ENCODE peak calls at places on chromosomes 12 and 14, in seven cellular contexts. One of them, this sample, is unnamed.

GRCh38 chr12:91001306-91001705 is 3.5 kb downstream of the EPYC start:
- DNase-seq in hypothalamus: no peak
- DNase-seq in NCI-H1694: no peak
- DNase-seq in H1: no peak
- DNase-seq in MV-4-11: no peak
- DNase-seq in psoas muscle: no peak
- DNase-seq in SW 1271: no peak
- DNase-seq in this sample: no peak

GRCh38 chr12:3543826-3544225 is 52.8 kb downstream of the PRMT8 start:
- DNase-seq in MV-4-11: no peak
- DNase-seq in SW 1271: no peak
- DNase-seq in psoas muscle: no peak
- DNase-seq in NCI-H1694: no peak
- DNase-seq in hypothalamus: no peak
- DNase-seq in H1: no peak
- DNase-seq in this sample: no peak

GRCh38 chr12:51871126-51871525 is 16.8 kb upstream of the ANKRD33 start:
- DNase-seq in psoas muscle: peak; percentile 60
- DNase-seq in NCI-H1694: no peak
- DNase-seq in hypothalamus: no peak
- DNase-seq in MV-4-11: peak; percentile 74
- DNase-seq in SW 1271: no peak
- DNase-seq in H1: no peak
- DNase-seq in this sample: no peak

GRCh38 chr12:127770123-127770522 is 496.8 kb upstream of the TMEM132C start:
- DNase-seq in hypothalamus: no peak
- DNase-seq in MV-4-11: peak; percentile 79
- DNase-seq in H1: no peak
- DNase-seq in SW 1271: no peak
- DNase-seq in NCI-H1694: no peak
- DNase-seq in psoas muscle: no peak
- DNase-seq in this sample: peak; percentile 59

GRCh38 chr12:82314406-82314892 is 43.7 kb downstream of the CCDC59 start:
- DNase-seq in hypothalamus: no peak
- DNase-seq in MV-4-11: no peak
- DNase-seq in H1: peak; percentile 27
- DNase-seq in psoas muscle: peak; percentile 36
- DNase-seq in SW 1271: no peak
- DNase-seq in NCI-H1694: no peak
- DNase-seq in this sample: no peak

GRCh38 chr12:3364226-3364625 is 126.8 kb upstream of the PRMT8 start:
- DNase-seq in psoas muscle: no peak
- DNase-seq in hypothalamus: no peak
- DNase-seq in H1: no peak
- DNase-seq in MV-4-11: no peak
- DNase-seq in SW 1271: no peak
- DNase-seq in NCI-H1694: no peak
- DNase-seq in this sample: no peak

GRCh38 chr12:62866451-62867082 is 68.4 kb downstream of the PPM1H start:
- DNase-seq in SW 1271: no peak
- DNase-seq in H1: no peak
- DNase-seq in hypothalamus: no peak
- DNase-seq in psoas muscle: no peak
- DNase-seq in MV-4-11: no peak
- DNase-seq in NCI-H1694: no peak
- DNase-seq in this sample: no peak

GRCh38 chr14:56857206-56857605 is 46.9 kb upstream of the OTX2 start:
- DNase-seq in psoas muscle: no peak
- DNase-seq in MV-4-11: no peak
- DNase-seq in hypothalamus: no peak
- DNase-seq in SW 1271: no peak
- DNase-seq in H1: no peak
- DNase-seq in NCI-H1694: no peak
- DNase-seq in this sample: peak; percentile 87

GRCh38 chr14:78440351-78440750 is 270.2 kb downstream of the NRXN3 start:
- DNase-seq in NCI-H1694: no peak
- DNase-seq in MV-4-11: no peak
- DNase-seq in psoas muscle: no peak
- DNase-seq in SW 1271: no peak
- DNase-seq in H1: no peak
- DNase-seq in hypothalamus: no peak
- DNase-seq in this sample: no peak

GRCh38 chr14:71692496-71692895 is 239.7 kb upstream of the RGS6 start:
- DNase-seq in hypothalamus: peak; percentile 39
- DNase-seq in SW 1271: no peak
- DNase-seq in MV-4-11: no peak
- DNase-seq in psoas muscle: no peak
- DNase-seq in NCI-H1694: no peak
- DNase-seq in H1: no peak
- DNase-seq in this sample: no peak

GRCh38 chr12:55847603-55848329 is 5.0 kb upstream of the MMP19 start:
- DNase-seq in NCI-H1694: no peak
- DNase-seq in hypothalamus: no peak
- DNase-seq in SW 1271: peak; percentile 60
- DNase-seq in MV-4-11: peak; percentile 95
- DNase-seq in H1: no peak
- DNase-seq in psoas muscle: peak; percentile 94
- DNase-seq in this sample: no peak

GRCh38 chr14:75144944-75145343 is 18.1 kb upstream of the NEK9 start:
- DNase-seq in hypothalamus: no peak
- DNase-seq in SW 1271: no peak
- DNase-seq in psoas muscle: no peak
- DNase-seq in H1: no peak
- DNase-seq in NCI-H1694: no peak
- DNase-seq in MV-4-11: peak; percentile 79
- DNase-seq in this sample: no peak

GRCh38 chr14:33938131-33938949 is 12.5 kb downstream of the EGLN3 start:
- DNase-seq in H1: no peak
- DNase-seq in hypothalamus: peak; percentile 63
- DNase-seq in SW 1271: no peak
- DNase-seq in psoas muscle: peak; percentile 88
- DNase-seq in NCI-H1694: peak; percentile 73
- DNase-seq in MV-4-11: no peak
- DNase-seq in this sample: peak; percentile 58

GRCh38 chr14:76773188-76773885 is 12.1 kb downstream of the VASH1 start:
- DNase-seq in H1: no peak
- DNase-seq in psoas muscle: peak; percentile 76
- DNase-seq in MV-4-11: peak; percentile 93
- DNase-seq in NCI-H1694: no peak
- DNase-seq in hypothalamus: peak; percentile 31
- DNase-seq in SW 1271: no peak
- DNase-seq in this sample: no peak

GRCh38 chr12:128930591-128930990 is 77.3 kb downstream of the GLT1D1 start:
- DNase-seq in H1: no peak
- DNase-seq in MV-4-11: no peak
- DNase-seq in NCI-H1694: no peak
- DNase-seq in hypothalamus: no peak
- DNase-seq in psoas muscle: no peak
- DNase-seq in SW 1271: no peak
- DNase-seq in this sample: no peak

GRCh38 chr12:117662620-117663395 is 301.4 kb upstream of the NOS1 start:
- DNase-seq in SW 1271: no peak
- DNase-seq in H1: no peak
- DNase-seq in hypothalamus: no peak
- DNase-seq in MV-4-11: no peak
- DNase-seq in psoas muscle: no peak
- DNase-seq in NCI-H1694: no peak
- DNase-seq in this sample: no peak

GRCh38 chr12:22416831-22417230 is 82.3 kb upstream of the ST8SIA1 start:
- DNase-seq in NCI-H1694: no peak
- DNase-seq in H1: no peak
- DNase-seq in SW 1271: no peak
- DNase-seq in MV-4-11: no peak
- DNase-seq in hypothalamus: no peak
- DNase-seq in psoas muscle: no peak
- DNase-seq in this sample: no peak

GRCh38 chr12:53667080-53667479 is 8.8 kb downstream of the ATP5MC2 start:
- DNase-seq in hypothalamus: no peak
- DNase-seq in H1: no peak
- DNase-seq in psoas muscle: no peak
- DNase-seq in MV-4-11: no peak
- DNase-seq in SW 1271: no peak
- DNase-seq in NCI-H1694: no peak
- DNase-seq in this sample: no peak

GRCh38 chr14:63214417-63215196 is 10.4 kb downstream of the RHOJ start:
- DNase-seq in SW 1271: no peak
- DNase-seq in psoas muscle: no peak
- DNase-seq in MV-4-11: no peak
- DNase-seq in H1: no peak
- DNase-seq in hypothalamus: no peak
- DNase-seq in NCI-H1694: no peak
- DNase-seq in this sample: no peak

GRCh38 chr12:96776908-96777307 is 130.1 kb upstream of the NEDD1 start:
- DNase-seq in H1: no peak
- DNase-seq in hypothalamus: no peak
- DNase-seq in MV-4-11: no peak
- DNase-seq in psoas muscle: no peak
- DNase-seq in NCI-H1694: no peak
- DNase-seq in SW 1271: no peak
- DNase-seq in this sample: no peak

GRCh38 chr12:64452559-64453329 is 824 bp downstream of the TBK1 start:
- DNase-seq in psoas muscle: no peak
- DNase-seq in H1: no peak
- DNase-seq in NCI-H1694: no peak
- DNase-seq in SW 1271: peak; percentile 29
- DNase-seq in MV-4-11: peak; percentile 67
- DNase-seq in hypothalamus: no peak
- DNase-seq in this sample: peak; percentile 32

GRCh38 chr14:95910628-95911027 is 34.0 kb downstream of the TUNAR start:
- DNase-seq in MV-4-11: no peak
- DNase-seq in psoas muscle: no peak
- DNase-seq in hypothalamus: no peak
- DNase-seq in H1: no peak
- DNase-seq in NCI-H1694: no peak
- DNase-seq in SW 1271: no peak
- DNase-seq in this sample: no peak

GRCh38 chr14:106564058-106564643 is 1037.8 kb downstream of the TMEM121 start:
- DNase-seq in psoas muscle: no peak
- DNase-seq in MV-4-11: peak; percentile 32
- DNase-seq in NCI-H1694: no peak
- DNase-seq in H1: no peak
- DNase-seq in SW 1271: no peak
- DNase-seq in hypothalamus: no peak
- DNase-seq in this sample: peak; percentile 1

GRCh38 chr12:110937104-110937641 is 16.8 kb upstream of the MYL2 start:
- DNase-seq in hypothalamus: peak; percentile 20
- DNase-seq in NCI-H1694: peak; percentile 56
- DNase-seq in SW 1271: no peak
- DNase-seq in MV-4-11: peak; percentile 12
- DNase-seq in psoas muscle: peak; percentile 77
- DNase-seq in H1: peak; percentile 89
- DNase-seq in this sample: peak; percentile 91

GRCh38 chr12:54231236-54231635 is 42.5 kb upstream of the SMUG1 start:
- DNase-seq in SW 1271: no peak
- DNase-seq in MV-4-11: no peak
- DNase-seq in psoas muscle: no peak
- DNase-seq in NCI-H1694: no peak
- DNase-seq in hypothalamus: no peak
- DNase-seq in H1: no peak
- DNase-seq in this sample: peak; percentile 88

GRCh38 chr12:60120199-60120598 is 524.4 kb downstream of the SLC16A7 start:
- DNase-seq in NCI-H1694: no peak
- DNase-seq in H1: no peak
- DNase-seq in SW 1271: no peak
- DNase-seq in MV-4-11: no peak
- DNase-seq in psoas muscle: no peak
- DNase-seq in hypothalamus: no peak
- DNase-seq in this sample: no peak

GRCh38 chr14:59422069-59422881 is 42.9 kb downstream of the GPR135 start:
- DNase-seq in H1: no peak
- DNase-seq in MV-4-11: peak; percentile 43
- DNase-seq in psoas muscle: no peak
- DNase-seq in SW 1271: no peak
- DNase-seq in hypothalamus: no peak
- DNase-seq in NCI-H1694: peak; percentile 15
- DNase-seq in this sample: no peak

GRCh38 chr12:106673151-106673550 is 90.3 kb downstream of the RFX4 start:
- DNase-seq in psoas muscle: no peak
- DNase-seq in MV-4-11: no peak
- DNase-seq in H1: no peak
- DNase-seq in hypothalamus: no peak
- DNase-seq in SW 1271: no peak
- DNase-seq in NCI-H1694: peak; percentile 3
- DNase-seq in this sample: no peak

GRCh38 chr12:49505672-49506071 is 33.2 kb upstream of the KCNH3 start:
- DNase-seq in SW 1271: no peak
- DNase-seq in H1: no peak
- DNase-seq in NCI-H1694: no peak
- DNase-seq in MV-4-11: no peak
- DNase-seq in psoas muscle: no peak
- DNase-seq in hypothalamus: no peak
- DNase-seq in this sample: no peak

GRCh38 chr12:19248929-19249602 is 119.5 kb downstream of the PLEKHA5 start:
- DNase-seq in NCI-H1694: no peak
- DNase-seq in hypothalamus: no peak
- DNase-seq in psoas muscle: no peak
- DNase-seq in SW 1271: no peak
- DNase-seq in MV-4-11: no peak
- DNase-seq in H1: no peak
- DNase-seq in this sample: no peak

GRCh38 chr12:103382736-103383346 is 112.9 kb downstream of the C12orf42 start:
- DNase-seq in hypothalamus: no peak
- DNase-seq in psoas muscle: no peak
- DNase-seq in H1: no peak
- DNase-seq in NCI-H1694: no peak
- DNase-seq in MV-4-11: no peak
- DNase-seq in SW 1271: no peak
- DNase-seq in this sample: no peak

GRCh38 chr12:131222271-131223139 is 268.8 kb downstream of the ADGRD1 start:
- DNase-seq in MV-4-11: peak; percentile 78
- DNase-seq in NCI-H1694: no peak
- DNase-seq in SW 1271: no peak
- DNase-seq in hypothalamus: no peak
- DNase-seq in psoas muscle: no peak
- DNase-seq in H1: no peak
- DNase-seq in this sample: no peak

GRCh38 chr12:60684988-60685655 is 1089.3 kb downstream of the SLC16A7 start:
- DNase-seq in psoas muscle: no peak
- DNase-seq in hypothalamus: no peak
- DNase-seq in H1: no peak
- DNase-seq in MV-4-11: no peak
- DNase-seq in SW 1271: no peak
- DNase-seq in NCI-H1694: no peak
- DNase-seq in this sample: no peak

GRCh38 chr12:56220611-56221232 is 1.0 kb downstream of the RNF41 start:
- DNase-seq in SW 1271: no peak
- DNase-seq in hypothalamus: no peak
- DNase-seq in H1: no peak
- DNase-seq in NCI-H1694: no peak
- DNase-seq in MV-4-11: peak; percentile 96
- DNase-seq in psoas muscle: no peak
- DNase-seq in this sample: no peak

GRCh38 chr12:113092478-113093408 is 36.2 kb downstream of the DTX1 start:
- DNase-seq in psoas muscle: peak; percentile 65
- DNase-seq in MV-4-11: no peak
- DNase-seq in hypothalamus: no peak
- DNase-seq in H1: no peak
- DNase-seq in NCI-H1694: no peak
- DNase-seq in SW 1271: no peak
- DNase-seq in this sample: no peak

This sample was measured in cerebellar cortex.